ENCODE peak calls at places on chromosomes 5 and 9, in ten cellular contexts. One of them, this sample, is unnamed.

GRCh38 chr5:133423618-133424282 is 188.6 kb downstream of the FSTL4 start:
- DNase-seq in hepatic stellate cell: peak; percentile 51
- DNase-seq in amniotic epithelial cell: peak; percentile 33
- DNase-seq in neural crest cell: peak; percentile 85
- DNase-seq in AG08396: peak; percentile 78
- DNase-seq in AG09309: no peak
- DNase-seq in WTC11: peak; percentile 91
- DNase-seq in psoas muscle: peak; percentile 83
- DNase-seq in left cardiac atrium: peak; percentile 72
- DNase-seq in activated T-cell treated with anti-CD3 and anti-CD28 coated beads, Interleukin-2, amount 50 U/mL, for 24 hours: peak; percentile 83
- DNase-seq in this sample: no peak

GRCh38 chr5:111691914-111692313 is 65.1 kb downstream of the NREP start:
- DNase-seq in neural crest cell: no peak
- DNase-seq in amniotic epithelial cell: peak; percentile 33
- DNase-seq in WTC11: no peak
- DNase-seq in AG08396: no peak
- DNase-seq in activated T-cell treated with anti-CD3 and anti-CD28 coated beads, Interleukin-2, amount 50 U/mL, for 24 hours: no peak
- DNase-seq in left cardiac atrium: no peak
- DNase-seq in psoas muscle: no peak
- DNase-seq in hepatic stellate cell: no peak
- DNase-seq in AG09309: no peak
- DNase-seq in this sample: no peak

GRCh38 chr5:16531063-16531667 is 65.6 kb upstream of the ZNF622 start:
- DNase-seq in WTC11: no peak
- DNase-seq in AG08396: no peak
- DNase-seq in hepatic stellate cell: no peak
- DNase-seq in psoas muscle: no peak
- DNase-seq in AG09309: no peak
- DNase-seq in left cardiac atrium: no peak
- DNase-seq in neural crest cell: no peak
- DNase-seq in amniotic epithelial cell: no peak
- DNase-seq in activated T-cell treated with anti-CD3 and anti-CD28 coated beads, Interleukin-2, amount 50 U/mL, for 24 hours: no peak
- DNase-seq in this sample: no peak

GRCh38 chr9:17462869-17463464 is 115.9 kb upstream of the SH3GL2 start:
- DNase-seq in psoas muscle: no peak
- DNase-seq in AG09309: peak; percentile 16
- DNase-seq in neural crest cell: peak; percentile 25
- DNase-seq in amniotic epithelial cell: peak; percentile 63
- DNase-seq in left cardiac atrium: no peak
- DNase-seq in WTC11: peak; percentile 16
- DNase-seq in activated T-cell treated with anti-CD3 and anti-CD28 coated beads, Interleukin-2, amount 50 U/mL, for 24 hours: no peak
- DNase-seq in AG08396: peak; percentile 45
- DNase-seq in hepatic stellate cell: peak; percentile 4
- DNase-seq in this sample: peak; percentile 44

GRCh38 chr5:108168915-108169314 is 213.0 kb downstream of the FBXL17 start:
- DNase-seq in left cardiac atrium: no peak
- DNase-seq in psoas muscle: no peak
- DNase-seq in WTC11: no peak
- DNase-seq in neural crest cell: no peak
- DNase-seq in AG09309: no peak
- DNase-seq in amniotic epithelial cell: no peak
- DNase-seq in hepatic stellate cell: no peak
- DNase-seq in activated T-cell treated with anti-CD3 and anti-CD28 coated beads, Interleukin-2, amount 50 U/mL, for 24 hours: no peak
- DNase-seq in AG08396: no peak
- DNase-seq in this sample: no peak

GRCh38 chr5:448061-448765 is 5.2 kb downstream of the EXOC3 start:
- DNase-seq in neural crest cell: no peak
- DNase-seq in hepatic stellate cell: no peak
- DNase-seq in left cardiac atrium: peak; percentile 41
- DNase-seq in WTC11: peak; percentile 12
- DNase-seq in activated T-cell treated with anti-CD3 and anti-CD28 coated beads, Interleukin-2, amount 50 U/mL, for 24 hours: peak; percentile 22
- DNase-seq in psoas muscle: peak; percentile 69
- DNase-seq in amniotic epithelial cell: no peak
- DNase-seq in AG09309: no peak
- DNase-seq in AG08396: no peak
- DNase-seq in this sample: no peak

GRCh38 chr5:14264605-14265316 is 121.6 kb downstream of the TRIO start:
- DNase-seq in hepatic stellate cell: peak; percentile 85
- DNase-seq in activated T-cell treated with anti-CD3 and anti-CD28 coated beads, Interleukin-2, amount 50 U/mL, for 24 hours: peak; percentile 83
- DNase-seq in left cardiac atrium: peak; percentile 94
- DNase-seq in neural crest cell: peak; percentile 92
- DNase-seq in AG08396: peak; percentile 92
- DNase-seq in AG09309: peak; percentile 69
- DNase-seq in amniotic epithelial cell: peak; percentile 90
- DNase-seq in psoas muscle: peak; percentile 95
- DNase-seq in WTC11: peak; percentile 92
- DNase-seq in this sample: peak; percentile 97

GRCh38 chr9:120210301-120210700 is 369.7 kb downstream of the CDK5RAP2 start:
- DNase-seq in left cardiac atrium: no peak
- DNase-seq in amniotic epithelial cell: no peak
- DNase-seq in hepatic stellate cell: no peak
- DNase-seq in psoas muscle: no peak
- DNase-seq in neural crest cell: no peak
- DNase-seq in AG09309: no peak
- DNase-seq in activated T-cell treated with anti-CD3 and anti-CD28 coated beads, Interleukin-2, amount 50 U/mL, for 24 hours: no peak
- DNase-seq in AG08396: no peak
- DNase-seq in WTC11: no peak
- DNase-seq in this sample: no peak

GRCh38 chr5:69454460-69455249 is 37.9 kb upstream of the OCLN start:
- DNase-seq in activated T-cell treated with anti-CD3 and anti-CD28 coated beads, Interleukin-2, amount 50 U/mL, for 24 hours: no peak
- DNase-seq in AG08396: no peak
- DNase-seq in WTC11: no peak
- DNase-seq in AG09309: no peak
- DNase-seq in neural crest cell: no peak
- DNase-seq in amniotic epithelial cell: no peak
- DNase-seq in hepatic stellate cell: no peak
- DNase-seq in psoas muscle: no peak
- DNase-seq in left cardiac atrium: no peak
- DNase-seq in this sample: peak; percentile 4

GRCh38 chr5:172443441-172444109 is 10.8 kb downstream of the SH3PXD2B start:
- DNase-seq in AG08396: peak; percentile 78
- DNase-seq in hepatic stellate cell: no peak
- DNase-seq in WTC11: no peak
- DNase-seq in psoas muscle: peak; percentile 92
- DNase-seq in AG09309: peak; percentile 92
- DNase-seq in amniotic epithelial cell: peak; percentile 84
- DNase-seq in neural crest cell: no peak
- DNase-seq in left cardiac atrium: peak; percentile 92
- DNase-seq in activated T-cell treated with anti-CD3 and anti-CD28 coated beads, Interleukin-2, amount 50 U/mL, for 24 hours: peak; percentile 57
- DNase-seq in this sample: no peak

GRCh38 chr9:18442629-18443491 is 31.1 kb upstream of the ADAMTSL1 start:
- DNase-seq in left cardiac atrium: peak; percentile 82
- DNase-seq in activated T-cell treated with anti-CD3 and anti-CD28 coated beads, Interleukin-2, amount 50 U/mL, for 24 hours: peak; percentile 42
- DNase-seq in WTC11: peak; percentile 78
- DNase-seq in amniotic epithelial cell: peak; percentile 76
- DNase-seq in hepatic stellate cell: peak; percentile 58
- DNase-seq in neural crest cell: peak; percentile 70
- DNase-seq in psoas muscle: peak; percentile 70
- DNase-seq in AG09309: peak; percentile 61
- DNase-seq in AG08396: peak; percentile 76
- DNase-seq in this sample: peak; percentile 14

GRCh38 chr9:20728493-20729220 is 44.6 kb downstream of the FOCAD start:
- DNase-seq in psoas muscle: no peak
- DNase-seq in left cardiac atrium: no peak
- DNase-seq in neural crest cell: no peak
- DNase-seq in AG08396: no peak
- DNase-seq in hepatic stellate cell: no peak
- DNase-seq in activated T-cell treated with anti-CD3 and anti-CD28 coated beads, Interleukin-2, amount 50 U/mL, for 24 hours: no peak
- DNase-seq in WTC11: no peak
- DNase-seq in amniotic epithelial cell: peak; percentile 58
- DNase-seq in AG09309: peak; percentile 7
- DNase-seq in this sample: no peak

GRCh38 chr9:7523644-7524043 is 275.9 kb downstream of the DMAC1 start:
- DNase-seq in neural crest cell: no peak
- DNase-seq in AG08396: no peak
- DNase-seq in AG09309: no peak
- DNase-seq in psoas muscle: no peak
- DNase-seq in activated T-cell treated with anti-CD3 and anti-CD28 coated beads, Interleukin-2, amount 50 U/mL, for 24 hours: no peak
- DNase-seq in left cardiac atrium: no peak
- DNase-seq in WTC11: no peak
- DNase-seq in hepatic stellate cell: no peak
- DNase-seq in amniotic epithelial cell: no peak
- DNase-seq in this sample: no peak

GRCh38 chr5:140391312-140391711 is 10.3 kb upstream of the ANKHD1 start:
- DNase-seq in amniotic epithelial cell: peak; percentile 40
- DNase-seq in left cardiac atrium: no peak
- DNase-seq in activated T-cell treated with anti-CD3 and anti-CD28 coated beads, Interleukin-2, amount 50 U/mL, for 24 hours: no peak
- DNase-seq in neural crest cell: no peak
- DNase-seq in AG08396: peak; percentile 36
- DNase-seq in psoas muscle: no peak
- DNase-seq in hepatic stellate cell: no peak
- DNase-seq in WTC11: no peak
- DNase-seq in AG09309: peak; percentile 29
- DNase-seq in this sample: no peak

GRCh38 chr5:135565691-135566421 is 12.9 kb downstream of the CXCL14 start:
- DNase-seq in hepatic stellate cell: peak; percentile 65
- DNase-seq in neural crest cell: peak; percentile 80
- DNase-seq in activated T-cell treated with anti-CD3 and anti-CD28 coated beads, Interleukin-2, amount 50 U/mL, for 24 hours: peak; percentile 81
- DNase-seq in AG09309: no peak
- DNase-seq in AG08396: peak; percentile 76
- DNase-seq in left cardiac atrium: peak; percentile 73
- DNase-seq in WTC11: peak; percentile 88
- DNase-seq in amniotic epithelial cell: peak; percentile 20
- DNase-seq in psoas muscle: peak; percentile 88
- DNase-seq in this sample: no peak

GRCh38 chr9:129026442-129027223 is 1.5 kb downstream of the SH3GLB2 start:
- DNase-seq in psoas muscle: peak; percentile 58
- DNase-seq in AG09309: no peak
- DNase-seq in left cardiac atrium: no peak
- DNase-seq in neural crest cell: no peak
- DNase-seq in hepatic stellate cell: no peak
- DNase-seq in WTC11: peak; percentile 61
- DNase-seq in AG08396: peak; percentile 30
- DNase-seq in amniotic epithelial cell: peak; percentile 27
- DNase-seq in activated T-cell treated with anti-CD3 and anti-CD28 coated beads, Interleukin-2, amount 50 U/mL, for 24 hours: no peak
- DNase-seq in this sample: peak; percentile 56

GRCh38 chr5:126334755-126335154 is 88.5 kb upstream of the GRAMD2B start:
- DNase-seq in WTC11: no peak
- DNase-seq in amniotic epithelial cell: no peak
- DNase-seq in AG09309: no peak
- DNase-seq in hepatic stellate cell: no peak
- DNase-seq in activated T-cell treated with anti-CD3 and anti-CD28 coated beads, Interleukin-2, amount 50 U/mL, for 24 hours: no peak
- DNase-seq in psoas muscle: no peak
- DNase-seq in neural crest cell: no peak
- DNase-seq in AG08396: no peak
- DNase-seq in left cardiac atrium: no peak
- DNase-seq in this sample: no peak

GRCh38 chr5:171310816-171311697 is 2.0 kb downstream of the TLX3 start:
- DNase-seq in hepatic stellate cell: peak; percentile 60
- DNase-seq in activated T-cell treated with anti-CD3 and anti-CD28 coated beads, Interleukin-2, amount 50 U/mL, for 24 hours: peak; percentile 44
- DNase-seq in neural crest cell: peak; percentile 21
- DNase-seq in psoas muscle: no peak
- DNase-seq in AG08396: peak; percentile 63
- DNase-seq in amniotic epithelial cell: no peak
- DNase-seq in WTC11: peak; percentile 65
- DNase-seq in left cardiac atrium: no peak
- DNase-seq in AG09309: no peak
- DNase-seq in this sample: peak; percentile 7

GRCh38 chr9:8348756-8349155 is 549.2 kb upstream of the DMAC1 start:
- DNase-seq in psoas muscle: no peak
- DNase-seq in activated T-cell treated with anti-CD3 and anti-CD28 coated beads, Interleukin-2, amount 50 U/mL, for 24 hours: no peak
- DNase-seq in WTC11: no peak
- DNase-seq in AG08396: no peak
- DNase-seq in left cardiac atrium: no peak
- DNase-seq in AG09309: no peak
- DNase-seq in hepatic stellate cell: no peak
- DNase-seq in neural crest cell: no peak
- DNase-seq in amniotic epithelial cell: no peak
- DNase-seq in this sample: no peak

GRCh38 chr5:78811121-78811832 is 162.7 kb upstream of the LHFPL2 start:
- DNase-seq in AG09309: no peak
- DNase-seq in hepatic stellate cell: no peak
- DNase-seq in WTC11: no peak
- DNase-seq in AG08396: no peak
- DNase-seq in activated T-cell treated with anti-CD3 and anti-CD28 coated beads, Interleukin-2, amount 50 U/mL, for 24 hours: no peak
- DNase-seq in amniotic epithelial cell: no peak
- DNase-seq in left cardiac atrium: no peak
- DNase-seq in psoas muscle: no peak
- DNase-seq in neural crest cell: no peak
- DNase-seq in this sample: no peak

GRCh38 chr5:91183743-91184142 is 199.4 kb downstream of the ARRDC3 start:
- DNase-seq in activated T-cell treated with anti-CD3 and anti-CD28 coated beads, Interleukin-2, amount 50 U/mL, for 24 hours: no peak
- DNase-seq in AG09309: no peak
- DNase-seq in left cardiac atrium: no peak
- DNase-seq in psoas muscle: no peak
- DNase-seq in amniotic epithelial cell: no peak
- DNase-seq in AG08396: no peak
- DNase-seq in WTC11: no peak
- DNase-seq in neural crest cell: no peak
- DNase-seq in hepatic stellate cell: no peak
- DNase-seq in this sample: no peak

GRCh38 chr5:6461006-6461405 is 12.3 kb downstream of the UBE2QL1 start:
- DNase-seq in neural crest cell: no peak
- DNase-seq in AG08396: no peak
- DNase-seq in activated T-cell treated with anti-CD3 and anti-CD28 coated beads, Interleukin-2, amount 50 U/mL, for 24 hours: no peak
- DNase-seq in AG09309: no peak
- DNase-seq in WTC11: no peak
- DNase-seq in hepatic stellate cell: no peak
- DNase-seq in left cardiac atrium: no peak
- DNase-seq in amniotic epithelial cell: no peak
- DNase-seq in psoas muscle: no peak
- DNase-seq in this sample: no peak

GRCh38 chr5:147809830-147810666 is 21.4 kb downstream of the SPINK1 start:
- DNase-seq in amniotic epithelial cell: peak; percentile 11
- DNase-seq in hepatic stellate cell: no peak
- DNase-seq in AG08396: no peak
- DNase-seq in neural crest cell: no peak
- DNase-seq in WTC11: no peak
- DNase-seq in psoas muscle: no peak
- DNase-seq in left cardiac atrium: no peak
- DNase-seq in AG09309: no peak
- DNase-seq in activated T-cell treated with anti-CD3 and anti-CD28 coated beads, Interleukin-2, amount 50 U/mL, for 24 hours: no peak
- DNase-seq in this sample: no peak

GRCh38 chr5:154487541-154487940 is 9.5 kb upstream of the HAND1 start:
- DNase-seq in psoas muscle: no peak
- DNase-seq in AG09309: no peak
- DNase-seq in left cardiac atrium: no peak
- DNase-seq in neural crest cell: no peak
- DNase-seq in activated T-cell treated with anti-CD3 and anti-CD28 coated beads, Interleukin-2, amount 50 U/mL, for 24 hours: peak; percentile 52
- DNase-seq in AG08396: no peak
- DNase-seq in hepatic stellate cell: no peak
- DNase-seq in amniotic epithelial cell: no peak
- DNase-seq in WTC11: no peak
- DNase-seq in this sample: no peak

GRCh38 chr5:158326241-158326640 is 467.3 kb upstream of the CLINT1 start:
- DNase-seq in activated T-cell treated with anti-CD3 and anti-CD28 coated beads, Interleukin-2, amount 50 U/mL, for 24 hours: no peak
- DNase-seq in AG09309: no peak
- DNase-seq in psoas muscle: no peak
- DNase-seq in AG08396: no peak
- DNase-seq in WTC11: no peak
- DNase-seq in amniotic epithelial cell: no peak
- DNase-seq in neural crest cell: no peak
- DNase-seq in left cardiac atrium: no peak
- DNase-seq in hepatic stellate cell: no peak
- DNase-seq in this sample: no peak

GRCh38 chr5:157049605-157050004 is 9.3 kb downstream of the HAVCR1 start:
- DNase-seq in hepatic stellate cell: no peak
- DNase-seq in WTC11: no peak
- DNase-seq in AG09309: peak; percentile 3
- DNase-seq in AG08396: peak; percentile 23
- DNase-seq in left cardiac atrium: no peak
- DNase-seq in amniotic epithelial cell: peak; percentile 55
- DNase-seq in neural crest cell: no peak
- DNase-seq in psoas muscle: no peak
- DNase-seq in activated T-cell treated with anti-CD3 and anti-CD28 coated beads, Interleukin-2, amount 50 U/mL, for 24 hours: no peak
- DNase-seq in this sample: no peak

GRCh38 chr5:39433123-39433522 is 8.3 kb upstream of the DAB2 start:
- DNase-seq in neural crest cell: no peak
- DNase-seq in amniotic epithelial cell: no peak
- DNase-seq in psoas muscle: no peak
- DNase-seq in left cardiac atrium: no peak
- DNase-seq in AG08396: no peak
- DNase-seq in hepatic stellate cell: no peak
- DNase-seq in AG09309: no peak
- DNase-seq in WTC11: no peak
- DNase-seq in activated T-cell treated with anti-CD3 and anti-CD28 coated beads, Interleukin-2, amount 50 U/mL, for 24 hours: no peak
- DNase-seq in this sample: no peak

GRCh38 chr9:134469041-134469875 is 143.0 kb downstream of the RXRA start:
- DNase-seq in neural crest cell: no peak
- DNase-seq in AG09309: no peak
- DNase-seq in left cardiac atrium: no peak
- DNase-seq in hepatic stellate cell: peak; percentile 50
- DNase-seq in amniotic epithelial cell: peak; percentile 52
- DNase-seq in psoas muscle: no peak
- DNase-seq in AG08396: peak; percentile 73
- DNase-seq in activated T-cell treated with anti-CD3 and anti-CD28 coated beads, Interleukin-2, amount 50 U/mL, for 24 hours: no peak
- DNase-seq in WTC11: no peak
- DNase-seq in this sample: no peak

This sample was measured in NCI-H526.